ENCODE peak calls at places on chromosomes 13 and 19, in seven cellular contexts. R is adipocyte, D is PC-3, L is endodermal cell, V is mammary epithelial cell, A is fibroblast of lung, H is GM23248. C is an unnamed sample.

GRCh38 chr19:47786566-47786965 is 8.1 kb downstream of the SELENOW start:
- DNase-seq in R (no peak), D (no peak), L (no peak), V (no peak), A (no peak), H (no peak), C (no peak)

GRCh38 chr13:31385534-31385933 is 185.8 kb downstream of the B3GLCT start:
- DNase-seq in R (peak), D (peak), L (no peak), V (no peak), A (no peak), H (peak), C (no peak)

GRCh38 chr13:113817860-113818691 is 45.8 kb downstream of the GAS6 start:
- DNase-seq in R (no peak), D (no peak), L (no peak), V (no peak), A (no peak), H (peak), C (no peak)

GRCh38 chr13:75705908-75706307 is 69.8 kb downstream of the LMO7 start:
- DNase-seq in R (no peak), D (no peak), L (no peak), V (no peak), A (no peak), H (no peak), C (no peak)

GRCh38 chr13:112825071-112825470 is 135.2 kb downstream of the ATP11A start:
- DNase-seq in R (no peak), D (no peak), L (no peak), V (no peak), A (no peak), H (no peak), C (no peak)

GRCh38 chr13:43767351-43767901 is 19.3 kb downstream of the ENOX1 start:
- DNase-seq in R (no peak), D (no peak), L (no peak), V (no peak), A (peak), H (peak), C (no peak)

GRCh38 chr13:29474991-29475390 is 120.5 kb downstream of the SLC7A1 start:
- DNase-seq in R (peak), D (no peak), L (no peak), V (no peak), A (peak), H (peak), C (no peak)

GRCh38 chr19:39341122-39341719 is 1.0 kb upstream of the SAMD4B start:
- DNase-seq in R (peak), D (peak), L (peak), V (no peak), A (no peak), H (peak), C (peak)

GRCh38 chr19:55660404-55660803 is 5.6 kb downstream of the U2AF2 start:
- DNase-seq in R (no peak), D (no peak), L (no peak), V (no peak), A (no peak), H (no peak), C (peak)

GRCh38 chr13:46712524-46712923 is 84.4 kb downstream of the ESD start:
- DNase-seq in R (peak), D (no peak), L (peak), V (no peak), A (no peak), H (no peak), C (no peak)

GRCh38 chr13:106105153-106105552 is 430.3 kb downstream of the EFNB2 start:
- DNase-seq in R (no peak), D (peak), L (no peak), V (peak), A (no peak), H (peak), C (no peak)

GRCh38 chr19:48963371-48964204 is 1.5 kb upstream of the FTL start:
- DNase-seq in R (peak), D (peak), L (peak), V (no peak), A (peak), H (peak), C (peak)

GRCh38 chr13:67117010-67117550 is 113.1 kb downstream of the PCDH9 start:
- DNase-seq in R (no peak), D (no peak), L (no peak), V (no peak), A (no peak), H (no peak), C (no peak)

GRCh38 chr19:10270616-10271394 is at the start of gene ICAM1:
- DNase-seq in R (peak), D (peak), L (peak), V (peak), A (peak), H (peak), C (peak)

GRCh38 chr13:48126944-48127814 is 32.3 kb upstream of the MED4 start:
- DNase-seq in R (peak), D (peak), L (peak), V (peak), A (peak), H (peak), C (no peak)

DNA sequence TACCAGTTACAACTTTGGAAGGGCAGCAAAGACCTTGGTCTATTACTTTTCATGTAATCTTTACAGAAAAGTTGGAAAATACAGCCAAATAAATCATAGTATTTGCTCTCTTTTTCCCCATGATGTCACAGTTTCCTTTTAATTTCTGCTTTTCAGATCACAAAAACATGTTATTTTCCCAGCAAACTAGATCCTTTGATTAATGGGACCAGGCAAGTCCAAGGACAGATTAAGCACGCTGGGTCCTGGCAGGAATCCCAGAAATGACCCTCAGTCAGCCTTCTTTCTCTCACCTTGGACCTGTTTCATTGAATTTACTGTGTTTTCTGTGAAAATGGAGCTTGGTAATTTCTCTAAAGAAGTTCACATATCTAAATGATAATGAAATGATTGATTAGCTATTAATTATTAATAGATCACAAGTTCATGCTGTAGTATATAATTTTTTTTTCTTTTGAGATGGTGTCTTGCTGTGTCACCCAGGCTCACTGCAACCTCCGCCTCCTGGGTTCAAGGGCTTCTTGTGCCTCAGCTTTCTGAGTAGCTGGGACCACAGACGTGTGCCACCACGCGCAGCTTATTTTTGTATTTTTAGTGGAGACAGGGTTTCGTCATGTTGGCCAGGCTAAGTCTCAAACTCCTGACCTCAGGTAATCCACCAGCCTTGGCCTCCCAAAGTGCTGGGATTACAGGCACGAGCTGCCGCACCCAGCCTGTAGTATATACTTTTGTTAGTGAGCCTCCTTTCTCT is 16.0 kb downstream of the SPATA13 start:
- DNase-seq in R (no peak), D (no peak), L (peak), V (no peak), A (no peak), H (no peak), C (no peak)
- H3K9ac ChIP-seq in R (no peak), D (no peak), L (no peak), V (no peak), A (no peak), H (no peak), C (peak)

GRCh38 chr19:11463391-11463790 is 17.5 kb downstream of the ELAVL3 start:
- DNase-seq in R (no peak), D (no peak), L (no peak), V (no peak), A (no peak), H (no peak), C (no peak)

GRCh38 chr19:11460207-11460606 is 20.6 kb downstream of the ELAVL3 start:
- DNase-seq in R (no peak), D (no peak), L (peak), V (no peak), A (no peak), H (no peak), C (no peak)

GRCh38 chr19:11461453-11461852 is 19.4 kb downstream of the ELAVL3 start:
- DNase-seq in R (no peak), D (no peak), L (no peak), V (no peak), A (no peak), H (no peak), C (no peak)

GRCh38 chr19:11465605-11466004 is 15.2 kb downstream of the ELAVL3 start:
- DNase-seq in R (no peak), D (no peak), L (no peak), V (no peak), A (no peak), H (no peak), C (no peak)

GRCh38 chr19:11464333-11465265 is 16.2 kb downstream of the ELAVL3 start:
- DNase-seq in R (no peak), D (no peak), L (no peak), V (no peak), A (no peak), H (no peak), C (no peak)
- H3K9ac ChIP-seq in R (no peak), D (no peak), L (no peak), V (no peak), A (no peak), H (no peak), C (no peak)

DNA sequence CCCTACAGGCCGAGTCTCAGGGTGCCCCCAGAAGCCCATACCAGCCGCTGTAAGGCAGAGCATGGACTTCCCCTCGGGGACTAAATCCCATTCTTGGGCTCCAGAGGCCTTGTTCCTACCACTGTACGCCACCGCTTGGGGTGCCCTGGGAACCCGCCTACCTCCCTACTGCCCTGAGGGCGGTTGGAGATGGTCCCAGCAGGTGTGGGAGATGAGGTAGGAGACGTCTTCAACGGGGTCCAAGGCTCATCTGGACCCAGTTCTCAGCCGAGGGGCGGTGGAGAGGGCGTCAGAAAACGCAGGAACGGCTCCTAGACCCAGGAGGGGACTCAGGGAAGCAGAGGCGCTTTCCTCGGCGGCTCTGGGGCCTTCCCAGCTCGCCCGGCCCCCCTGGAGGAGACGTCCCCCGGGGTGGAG is 833 bp upstream of the ZIK1 start:
- DNase-seq in R (no peak), D (no peak), L (no peak), V (no peak), A (no peak), H (no peak), C (peak)
- H3K9ac ChIP-seq in R (no peak), D (no peak), L (no peak), V (no peak), A (no peak), H (no peak), C (no peak)

GRCh38 chr19:50693064-50693975 is 26.3 kb downstream of the SHANK1 start:
- DNase-seq in R (no peak), D (no peak), L (no peak), V (no peak), A (no peak), H (no peak), C (no peak)
- H3K9ac ChIP-seq in R (no peak), D (no peak), L (no peak), V (no peak), A (no peak), H (no peak), C (no peak)

DNA sequence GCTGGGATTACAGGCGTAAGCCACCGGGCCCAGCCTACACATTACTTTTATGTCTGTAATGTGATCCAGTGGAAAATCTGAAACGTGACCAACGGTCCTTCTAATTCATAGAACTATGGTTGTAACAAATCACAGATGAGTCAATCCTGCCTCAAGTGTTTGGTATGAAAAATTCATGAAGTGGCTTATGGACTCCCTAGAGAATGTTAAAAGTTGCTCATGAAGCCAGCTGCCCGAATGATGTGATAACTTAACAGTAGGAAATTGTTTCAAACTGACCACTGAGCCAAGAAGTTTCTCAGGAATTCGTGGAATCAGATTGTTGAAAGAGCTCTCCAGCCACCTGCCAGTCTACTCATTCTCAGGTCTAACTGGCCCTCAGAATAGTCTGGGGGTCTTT is 59.4 kb upstream of the FARP1 start:
- DNase-seq in R (peak), D (peak), L (no peak), V (peak), A (peak), H (peak), C (no peak)
- H3K9ac ChIP-seq in R (no peak), D (no peak), L (no peak), V (no peak), A (no peak), H (peak), C (no peak)

DNA sequence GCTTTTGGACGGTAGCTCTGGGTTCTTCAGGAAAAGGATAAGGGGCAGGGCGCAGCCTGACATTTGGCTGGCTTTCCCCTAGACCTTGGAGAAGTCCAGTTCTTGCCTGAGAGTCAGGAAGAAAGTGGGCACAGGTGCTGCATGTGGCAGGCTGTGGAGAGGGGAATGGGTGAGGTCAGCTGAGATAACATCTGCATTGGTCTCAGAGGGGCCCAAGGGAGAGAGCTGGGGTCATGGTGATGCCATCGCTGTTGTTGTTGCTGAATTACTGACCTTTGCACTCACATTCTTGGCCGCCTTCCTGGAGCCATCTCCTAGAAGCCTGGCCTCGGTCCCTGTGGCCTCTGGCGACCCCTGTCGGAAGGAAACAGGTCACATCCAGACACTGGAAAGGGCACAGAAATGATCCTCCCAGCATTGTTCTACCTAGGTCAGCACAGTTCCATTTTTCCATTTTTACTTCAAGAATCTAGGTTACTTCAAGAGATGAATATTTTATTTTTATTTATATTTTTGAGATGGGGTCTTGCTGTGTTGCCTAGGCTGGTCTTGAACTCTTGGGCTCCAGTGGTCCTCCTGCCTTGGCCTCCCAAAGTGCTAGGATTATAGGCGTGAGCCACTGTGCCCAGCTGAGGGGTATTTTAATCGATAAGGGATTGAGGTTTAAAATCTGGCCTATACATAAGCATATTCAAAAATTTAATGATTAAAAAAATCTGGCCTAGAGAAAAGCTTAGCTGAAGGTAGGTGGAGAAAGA is 6.5 kb upstream of the LIPE start:
- DNase-seq in R (peak), D (peak), L (peak), V (peak), A (peak), H (peak), C (peak)
- H3K9ac ChIP-seq in R (peak), D (no peak), L (no peak), V (no peak), A (no peak), H (no peak), C (no peak)

GRCh38 chr13:110875243-110875642 is 39.6 kb downstream of the ANKRD10 start:
- DNase-seq in R (no peak), D (no peak), L (no peak), V (no peak), A (no peak), H (no peak), C (no peak)
- H3K9ac ChIP-seq in R (peak), D (no peak), L (no peak), V (no peak), A (no peak), H (peak), C (no peak)

GRCh38 chr19:12930002-12930645 is 3.4 kb downstream of the FARSA start:
- DNase-seq in R (no peak), D (no peak), L (no peak), V (no peak), A (no peak), H (no peak), C (no peak)
- H3K9ac ChIP-seq in R (no peak), D (no peak), L (no peak), V (no peak), A (no peak), H (no peak), C (no peak)

DNA sequence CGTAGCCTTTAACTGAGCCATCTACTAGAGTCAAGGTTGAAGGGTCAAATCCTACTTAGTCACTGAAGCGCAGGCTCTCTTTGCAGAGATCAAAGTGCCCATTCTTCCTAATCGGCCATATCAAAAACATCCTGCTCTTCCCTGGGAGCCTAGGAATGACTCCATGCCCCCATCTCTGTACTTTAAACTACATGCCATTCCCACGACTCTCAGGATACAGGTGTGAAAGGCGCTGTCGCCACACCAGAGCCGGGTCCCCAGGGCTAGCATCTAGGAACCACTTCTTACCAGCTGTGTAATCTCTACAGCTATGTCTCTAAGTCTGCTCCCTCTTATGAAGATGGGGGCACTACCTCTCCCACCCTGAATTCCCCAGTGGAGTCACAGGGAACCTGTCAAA is 22.3 kb downstream of the IRS2 start:
- DNase-seq in R (no peak), D (no peak), L (peak), V (no peak), A (no peak), H (no peak), C (no peak)
- H3K9ac ChIP-seq in R (no peak), D (no peak), L (no peak), V (no peak), A (no peak), H (no peak), C (no peak)